ENCODE peak calls at places on chromosome 4, in seven cellular contexts. I is AG04450, R is H9, N is GM04503, J is B cell, F is GF-D8, E is iPS-NIHi11. V is an unnamed sample.

GRCh38 chr4:65918217-65918616 is 247.9 kb upstream of the EPHA5 start:
- DNase-seq in R (no peak), E (peak), N (no peak), J (no peak), F (no peak), I (no peak), V (no peak)

GRCh38 chr4:139798456-139798855 is 132.8 kb downstream of the MGST2 start:
- DNase-seq in I (no peak), J (no peak), F (no peak), R (no peak), N (no peak), E (no peak), V (no peak)

GRCh38 chr4:13483142-13484044 is 747 bp downstream of the RAB28 start:
- DNase-seq in F (no peak), N (peak), R (peak), J (no peak), E (peak), I (peak), V (peak)

GRCh38 chr4:8540072-8540471 is 40.1 kb upstream of the GPR78 start:
- DNase-seq in J (no peak), N (no peak), E (peak), R (no peak), F (no peak), I (no peak), V (no peak)

GRCh38 chr4:37793562-37793961 is 32.9 kb upstream of the PGM2 start:
- DNase-seq in J (peak), N (no peak), R (no peak), E (no peak), F (no peak), I (no peak), V (peak)

GRCh38 chr4:186204103-186204559 is 12.8 kb downstream of the CYP4V2 start:
- DNase-seq in I (no peak), F (no peak), J (peak), R (no peak), N (no peak), E (no peak), V (peak)

GRCh38 chr4:42104521-42104920 is 47.9 kb downstream of the BEND4 start:
- DNase-seq in J (no peak), R (no peak), I (peak), E (no peak), F (no peak), N (peak), V (no peak)

GRCh38 chr4:154720123-154720522 is 23.7 kb upstream of the LRAT start:
- DNase-seq in E (no peak), J (no peak), I (no peak), F (no peak), R (no peak), N (no peak), V (no peak)

GRCh38 chr4:140005699-140006098 is 148.3 kb downstream of the MAML3 start:
- DNase-seq in R (no peak), I (no peak), E (peak), J (no peak), F (no peak), N (no peak), V (no peak)

GRCh38 chr4:2070421-2071251 is 11.5 kb downstream of the NAT8L start:
- DNase-seq in R (no peak), F (no peak), I (no peak), J (no peak), E (no peak), N (no peak), V (no peak)

GRCh38 chr4:157521916-157522315 is 301.4 kb downstream of the GRIA2 start:
- DNase-seq in I (no peak), N (no peak), R (no peak), E (no peak), J (no peak), F (no peak), V (no peak)

GRCh38 chr4:6472008-6472386 is 417 bp downstream of the PPP2R2C start:
- DNase-seq in R (peak), I (no peak), J (no peak), N (no peak), F (no peak), E (no peak), V (no peak)

GRCh38 chr4:10299601-10300000 is 157.6 kb downstream of the ZNF518B start:
- DNase-seq in I (no peak), J (no peak), F (no peak), R (no peak), N (peak), E (no peak), V (no peak)

GRCh38 chr4:26860922-26861433 is 337 bp downstream of the STIM2 start:
- DNase-seq in J (peak), R (peak), F (no peak), I (no peak), N (no peak), E (peak), V (peak)

GRCh38 chr4:19381068-19381467 is 870.6 kb upstream of the SLIT2 start:
- DNase-seq in N (peak), I (peak), J (no peak), E (no peak), F (no peak), R (no peak), V (no peak)

GRCh38 chr4:47274931-47275330 is 188.6 kb downstream of the COMMD8 start:
- DNase-seq in J (no peak), F (peak), N (no peak), R (no peak), E (no peak), I (no peak), V (no peak)

GRCh38 chr4:175827510-175827909 is 15.4 kb upstream of the GPM6A start:
- DNase-seq in R (no peak), N (no peak), J (no peak), F (no peak), I (no peak), E (no peak), V (no peak)

GRCh38 chr4:119785963-119786362 is 157.4 kb upstream of the PDE5A start:
- DNase-seq in E (no peak), I (no peak), N (no peak), F (no peak), R (no peak), J (no peak), V (no peak)

GRCh38 chr4:183348706-183349659 is 26.8 kb upstream of the CLDN24 start:
- DNase-seq in I (peak), F (no peak), J (no peak), N (peak), R (no peak), E (no peak), V (no peak)

GRCh38 chr4:87654487-87655044 is 4.5 kb downstream of the DMP1 start:
- DNase-seq in I (no peak), J (no peak), F (no peak), E (no peak), N (no peak), R (no peak), V (no peak)

GRCh38 chr4:146237092-146237491 is 22.8 kb downstream of the REELD1 start:
- DNase-seq in J (no peak), E (no peak), N (no peak), I (no peak), R (no peak), F (no peak), V (no peak)

GRCh38 chr4:64584981-64585557 is 175.8 kb upstream of the TECRL start:
- DNase-seq in N (no peak), I (no peak), F (no peak), R (no peak), E (peak), J (no peak), V (no peak)

V was measured in GDM1.